ENCODE peak calls at places on chromosomes 4 and X, in four cellular contexts. I is GM12878, N is K562, W is WTC11. D is an unnamed sample.

GRCh38 chrX:15745179-15745578 is 7.1 kb downstream of the CA5B start:
- DNase-seq in W (no peak), N (no peak), I (no peak), D (peak; percentile 54)

GRCh38 chrX:10900585-10901289 is 210.4 kb upstream of the HCCS start:
- DNase-seq in N (no peak), W (no peak), I (no peak), D (peak; percentile 82)

GRCh38 chr4:117331817-117332216 is 246.4 kb upstream of the TRAM1L1 start:
- DNase-seq in W (no peak), N (no peak), I (no peak), D (no peak)

GRCh38 chr4:83178029-83178428 is 63.5 kb upstream of the PLAC8 start:
- DNase-seq in I (no peak), N (no peak), W (no peak), D (no peak)

GRCh38 chr4:4670869-4671268 is 129.0 kb upstream of the STX18 start:
- DNase-seq in I (no peak), W (no peak), N (no peak), D (peak; percentile 29)

GRCh38 chr4:101259876-101260275 is 87.5 kb downstream of the PPP3CA start:
- DNase-seq in N (no peak), I (peak; percentile 32), W (no peak), D (no peak)

GRCh38 chr4:186297013-186297645 is 31.1 kb downstream of the F11 start:
- DNase-seq in I (no peak), N (peak; percentile 53), W (no peak), D (peak; percentile 32)

GRCh38 chr4:5395781-5396180 is 312.6 kb downstream of the EVC2 start:
- DNase-seq in N (no peak), I (no peak), W (no peak), D (no peak)

GRCh38 chr4:95107635-95108034 is 349.9 kb downstream of the BMPR1B start:
- DNase-seq in N (no peak), I (no peak), W (no peak), D (peak; percentile 24)

GRCh38 chrX:133335027-133335426 is 80.3 kb downstream of the GPC4 start:
- DNase-seq in I (no peak), N (peak; percentile 23), W (no peak), D (no peak)

GRCh38 chr4:2583517-2583916 is 47.1 kb downstream of the FAM193A start:
- DNase-seq in I (no peak), W (no peak), N (no peak), D (no peak)

GRCh38 chr4:22014222-22014741 is 65.7 kb upstream of the KCNIP4 start:
- DNase-seq in N (no peak), I (no peak), W (no peak), D (no peak)

GRCh38 chrX:48975041-48975440 is 3.4 kb upstream of the KCND1 start:
- DNase-seq in I (no peak), N (no peak), W (no peak), D (no peak)

GRCh38 chr4:98568896-98569663 is 89.3 kb downstream of the TSPAN5 start:
- DNase-seq in I (no peak), W (no peak), N (no peak), D (no peak)

GRCh38 chr4:94139931-94140612 is 67.6 kb upstream of the SMARCAD1 start:
- DNase-seq in N (no peak), W (no peak), I (no peak), D (no peak)

GRCh38 chrX:31227250-31227649 is 155.4 kb upstream of the FTHL17 start:
- DNase-seq in I (no peak), N (no peak), W (no peak), D (peak; percentile 63)

GRCh38 chrX:129654652-129655546 is at the start of gene APLN:
- DNase-seq in N (peak; percentile 37), W (peak; percentile 28), I (no peak), D (no peak)

GRCh38 chr4:127634181-127634580 is 1.4 kb downstream of the INTU start:
- DNase-seq in W (no peak), N (no peak), I (no peak), D (no peak)

GRCh38 chr4:73593631-73594241 is 26.5 kb downstream of the RASSF6 start:
- DNase-seq in N (peak; percentile 35), I (no peak), W (no peak), D (peak; percentile 39)

GRCh38 chrX:142251202-142251601 is 46.1 kb upstream of the MAGEC2 start:
- DNase-seq in I (no peak), W (no peak), N (no peak), D (no peak)

GRCh38 chr4:145132521-145133098 is 34.5 kb downstream of the ABCE1 start:
- DNase-seq in W (no peak), I (peak; percentile 53), N (peak; percentile 3), D (no peak)

GRCh38 chr4:180828455-180829018 is 1414.7 kb upstream of the TENM3 start:
- DNase-seq in N (peak; percentile 23), W (no peak), I (no peak), D (peak; percentile 25)
- TF ChIP-seq NR2C2 in N (no peak), W (no peak), I (no peak), D (no peak)

GRCh38 chr4:15027921-15028435 is 25.7 kb downstream of the CPEB2 start:
- DNase-seq in W (no peak), I (no peak), N (no peak), D (no peak)
- TF ChIP-seq NR2C2 in W (no peak), I (no peak), N (no peak), D (no peak)

GRCh38 chr4:147749811-147750321 is 18.0 kb downstream of the ARHGAP10 start:
- DNase-seq in W (no peak), N (no peak), I (peak; percentile 73), D (no peak)
- TF ChIP-seq NR2C2 in W (no peak), N (no peak), I (no peak), D (no peak)

GRCh38 chrX:44897539-44897938 is 24.6 kb downstream of the KDM6A start:
- DNase-seq in N (no peak), I (no peak), W (no peak), D (no peak)

GRCh38 chrX:44903842-44904530 is 31.0 kb downstream of the KDM6A start:
- DNase-seq in I (no peak), W (no peak), N (no peak), D (no peak)

GRCh38 chrX:44903107-44903506 is 30.1 kb downstream of the KDM6A start:
- DNase-seq in W (no peak), I (no peak), N (peak; percentile 71), D (peak; percentile 50)

GRCh38 chrX:44896566-44897186 is 23.7 kb downstream of the KDM6A start:
- DNase-seq in I (no peak), N (no peak), W (no peak), D (no peak)

DNA sequence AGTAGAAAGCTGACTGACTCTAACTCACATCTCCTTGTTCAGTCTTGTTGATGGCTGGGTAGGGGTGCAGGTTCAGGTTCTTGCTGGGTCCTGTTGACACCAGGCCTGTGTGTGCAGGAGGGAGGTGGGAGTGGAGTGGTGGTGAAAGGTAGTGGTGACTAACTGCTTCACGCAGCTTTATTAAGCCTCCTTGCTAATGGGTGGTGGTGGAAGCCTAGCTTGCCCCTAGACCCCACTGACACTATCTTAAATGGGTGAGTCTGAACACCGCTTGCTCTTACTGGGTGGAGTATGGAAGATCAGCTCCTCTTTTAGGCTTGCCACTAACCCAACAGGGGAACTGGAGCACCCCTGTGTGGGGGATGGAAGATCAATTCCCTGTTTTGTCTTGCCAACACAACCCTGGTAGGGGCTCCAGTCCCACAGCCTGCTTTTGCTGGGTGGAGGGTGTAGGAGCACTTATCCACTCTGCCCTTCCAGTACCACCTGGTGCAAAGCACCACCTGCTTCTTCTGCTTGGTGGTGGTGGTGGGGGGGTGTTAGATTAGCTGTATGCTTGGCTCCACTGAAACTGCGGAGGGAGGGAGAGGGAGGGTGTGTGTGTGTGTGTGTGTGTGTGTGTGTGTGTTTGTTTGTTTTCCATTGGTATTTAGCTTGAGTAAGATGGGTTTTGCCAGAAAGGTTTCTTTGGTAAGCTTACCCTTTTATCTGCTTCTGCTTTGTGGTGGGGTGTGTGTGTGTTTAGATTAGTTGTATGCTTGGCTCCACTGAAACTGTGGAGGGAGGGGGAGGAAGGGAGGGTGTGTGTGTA is 25.6 kb downstream of the KDM6A start:
- DNase-seq in W (no peak), N (peak; percentile 63), I (no peak), D (peak; percentile 20)
- TF ChIP-seq NR2C2 in W (no peak), N (no peak), I (no peak), D (no peak)

GRCh38 chr4:41594439-41594838 is 56.5 kb downstream of the LIMCH1 start:
- DNase-seq in W (no peak), N (no peak), I (no peak), D (no peak)
- TF ChIP-seq NR2C2 in W (no peak), N (no peak), I (no peak), D (no peak)

DNA sequence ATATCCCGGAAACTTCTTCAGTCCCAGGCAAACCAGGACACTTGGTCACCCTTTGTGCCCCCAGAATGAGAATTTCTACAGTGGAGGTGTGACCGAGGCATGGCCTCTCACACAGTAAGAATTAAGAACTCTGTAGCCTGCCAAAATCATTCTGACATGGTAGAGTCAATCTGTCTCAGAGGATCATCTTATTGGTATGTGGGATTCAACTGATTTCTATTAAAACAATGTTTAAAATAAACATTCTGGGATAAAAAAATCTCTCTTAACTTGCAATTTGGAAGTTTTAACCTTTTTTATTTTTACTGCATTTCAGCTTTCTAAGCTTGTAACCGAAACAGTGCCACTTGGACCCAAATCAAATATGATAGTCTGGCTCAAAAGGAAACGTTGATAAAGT is 165.4 kb upstream of the LDB2 start:
- DNase-seq in I (no peak), N (no peak), W (no peak), D (no peak)
- TF ChIP-seq NR2C2 in I (no peak), N (no peak), W (no peak), D (no peak)

GRCh38 chr4:149923736-149924135 is 108.1 kb upstream of the IQCM start:
- DNase-seq in N (no peak), W (no peak), I (no peak), D (no peak)
- TF ChIP-seq NR2C2 in N (no peak), W (no peak), I (no peak), D (no peak)

GRCh38 chr4:85081196-85081595 is 114.7 kb upstream of the WDFY3 start:
- DNase-seq in W (no peak), I (no peak), N (no peak), D (no peak)

GRCh38 chr4:85086721-85087120 is 120.2 kb upstream of the WDFY3 start:
- DNase-seq in I (no peak), W (no peak), N (no peak), D (no peak)

DNA sequence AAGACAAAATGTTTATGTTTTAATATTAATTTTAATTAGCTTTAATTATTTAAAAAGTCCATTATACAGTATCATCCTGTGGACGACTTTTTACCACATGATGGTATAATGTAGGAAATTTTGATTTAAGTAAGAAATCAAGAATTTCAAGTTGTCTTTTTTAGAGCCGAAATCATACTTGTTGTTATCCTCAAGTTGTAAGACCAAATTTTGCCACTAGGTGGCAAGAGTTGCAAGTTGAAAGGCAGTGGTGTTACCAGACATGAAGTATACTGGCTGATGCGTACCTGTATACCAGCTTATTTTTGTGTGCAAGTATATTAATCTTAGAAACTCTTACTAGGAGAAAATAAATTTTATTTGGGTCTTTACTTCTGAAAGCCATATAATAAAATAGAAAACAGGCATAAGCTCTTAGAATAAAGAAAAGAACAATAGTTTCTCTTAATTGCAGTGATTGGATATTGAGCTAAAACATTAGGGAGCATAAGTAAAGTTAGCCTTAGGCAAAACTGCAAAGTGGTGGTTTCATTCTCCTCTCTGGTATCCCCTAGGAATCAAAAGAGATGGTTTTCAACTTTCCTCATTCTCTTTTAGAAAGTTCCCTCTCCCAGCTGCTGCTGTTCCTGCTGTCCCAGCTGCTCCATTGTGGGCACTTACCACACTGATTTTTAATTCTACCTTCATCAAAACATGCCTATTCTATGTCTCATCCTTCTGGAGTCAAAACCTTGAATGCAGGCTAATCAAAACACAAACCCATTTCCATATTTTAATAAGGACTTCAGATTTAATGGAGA is 118.1 kb upstream of the WDFY3 start:
- DNase-seq in W (no peak), N (peak; percentile 69), I (no peak), D (peak; percentile 60)
- TF ChIP-seq NR2C2 in W (no peak), N (no peak), I (no peak), D (no peak)